ENCODE peak calls at places on chromosomes 1 and 21, in seven cellular contexts. One of them, this sample, is unnamed.

GRCh38 chr1:62175568-62176179 is 19.0 kb upstream of the L1TD1 start:
- DNase-seq in GDM1: peak
- DNase-seq in GM23338: peak
- DNase-seq in upper lobe of left lung: no peak
- DNase-seq in fibroblast of lung: peak
- DNase-seq in effector memory CD4-positive, alpha-beta T cell: no peak
- DNase-seq in AG08396: peak
- DNase-seq in this sample: peak

GRCh38 chr1:43545686-43546387 is 15.2 kb downstream of the PTPRF start:
- DNase-seq in GDM1: no peak
- DNase-seq in GM23338: peak
- DNase-seq in upper lobe of left lung: no peak
- DNase-seq in fibroblast of lung: no peak
- DNase-seq in effector memory CD4-positive, alpha-beta T cell: no peak
- DNase-seq in AG08396: peak
- DNase-seq in this sample: no peak

GRCh38 chr21:39269620-39270019 is 43.8 kb downstream of the BRWD1 start:
- DNase-seq in GDM1: no peak
- DNase-seq in GM23338: no peak
- DNase-seq in upper lobe of left lung: no peak
- DNase-seq in fibroblast of lung: no peak
- DNase-seq in effector memory CD4-positive, alpha-beta T cell: no peak
- DNase-seq in AG08396: no peak
- DNase-seq in this sample: no peak

GRCh38 chr1:53172751-53173498 is 23.7 kb upstream of the CPT2 start:
- DNase-seq in GDM1: no peak
- DNase-seq in GM23338: peak
- DNase-seq in upper lobe of left lung: no peak
- DNase-seq in fibroblast of lung: no peak
- DNase-seq in effector memory CD4-positive, alpha-beta T cell: no peak
- DNase-seq in AG08396: peak
- DNase-seq in this sample: no peak

GRCh38 chr1:89986020-89986419 is 8.9 kb upstream of the ZNF326 start:
- DNase-seq in GDM1: no peak
- DNase-seq in GM23338: no peak
- DNase-seq in upper lobe of left lung: no peak
- DNase-seq in fibroblast of lung: no peak
- DNase-seq in effector memory CD4-positive, alpha-beta T cell: no peak
- DNase-seq in AG08396: no peak
- DNase-seq in this sample: no peak

GRCh38 chr1:109988349-109988914 is 3.9 kb downstream of the AHCYL1 start:
- DNase-seq in GDM1: no peak
- DNase-seq in GM23338: no peak
- DNase-seq in upper lobe of left lung: no peak
- DNase-seq in fibroblast of lung: no peak
- DNase-seq in effector memory CD4-positive, alpha-beta T cell: no peak
- DNase-seq in AG08396: no peak
- DNase-seq in this sample: no peak

GRCh38 chr1:85344256-85344694 is 67.8 kb upstream of the BCL10 start:
- DNase-seq in GDM1: no peak
- DNase-seq in GM23338: peak
- DNase-seq in upper lobe of left lung: no peak
- DNase-seq in fibroblast of lung: peak
- DNase-seq in effector memory CD4-positive, alpha-beta T cell: no peak
- DNase-seq in AG08396: peak
- DNase-seq in this sample: no peak

GRCh38 chr1:175268720-175269119 is 76.1 kb upstream of the KIAA0040 start:
- DNase-seq in GDM1: no peak
- DNase-seq in GM23338: no peak
- DNase-seq in upper lobe of left lung: no peak
- DNase-seq in fibroblast of lung: no peak
- DNase-seq in effector memory CD4-positive, alpha-beta T cell: no peak
- DNase-seq in AG08396: no peak
- DNase-seq in this sample: no peak

GRCh38 chr1:112637257-112638108 is 17.9 kb downstream of the CAPZA1 start:
- DNase-seq in GDM1: no peak
- DNase-seq in GM23338: no peak
- DNase-seq in upper lobe of left lung: no peak
- DNase-seq in fibroblast of lung: peak
- DNase-seq in effector memory CD4-positive, alpha-beta T cell: no peak
- DNase-seq in AG08396: peak
- DNase-seq in this sample: no peak

GRCh38 chr21:44749759-44750674 is 38.6 kb upstream of the TSPEAR start:
- DNase-seq in GDM1: no peak
- DNase-seq in GM23338: no peak
- DNase-seq in upper lobe of left lung: peak
- DNase-seq in fibroblast of lung: no peak
- DNase-seq in effector memory CD4-positive, alpha-beta T cell: no peak
- DNase-seq in AG08396: no peak
- DNase-seq in this sample: no peak

GRCh38 chr1:61907102-61907501 is 164.8 kb downstream of the PATJ start:
- DNase-seq in GDM1: no peak
- DNase-seq in GM23338: no peak
- DNase-seq in upper lobe of left lung: no peak
- DNase-seq in fibroblast of lung: no peak
- DNase-seq in effector memory CD4-positive, alpha-beta T cell: no peak
- DNase-seq in AG08396: no peak
- DNase-seq in this sample: no peak

GRCh38 chr1:173405758-173406344 is 71.3 kb upstream of the PRDX6 start:
- DNase-seq in GDM1: no peak
- DNase-seq in GM23338: no peak
- DNase-seq in upper lobe of left lung: no peak
- DNase-seq in fibroblast of lung: peak
- DNase-seq in effector memory CD4-positive, alpha-beta T cell: no peak
- DNase-seq in AG08396: peak
- DNase-seq in this sample: peak

GRCh38 chr1:183777359-183777758 is 27.6 kb upstream of the RGL1 start:
- DNase-seq in GDM1: no peak
- DNase-seq in GM23338: no peak
- DNase-seq in upper lobe of left lung: no peak
- DNase-seq in fibroblast of lung: no peak
- DNase-seq in effector memory CD4-positive, alpha-beta T cell: no peak
- DNase-seq in AG08396: peak
- DNase-seq in this sample: no peak